ENCODE peak calls at places on chromosomes 7 and 10, in six cellular contexts. One of them, this sample, is unnamed.

GRCh38 chr10:131211556-131211955 is 100.0 kb downstream of the TCERG1L start:
- DNase-seq in HL-60: no peak
- DNase-seq in neural progenitor cell: no peak
- DNase-seq in RWPE2: no peak
- DNase-seq in psoas muscle: no peak
- DNase-seq in lower leg skin: no peak
- DNase-seq in this sample: no peak

GRCh38 chr10:12699258-12699700 is 302.2 kb downstream of the CCDC3 start:
- DNase-seq in HL-60: no peak
- DNase-seq in neural progenitor cell: no peak
- DNase-seq in RWPE2: no peak
- DNase-seq in psoas muscle: no peak
- DNase-seq in lower leg skin: no peak
- DNase-seq in this sample: no peak

GRCh38 chr7:32063614-32064013 is 6.6 kb downstream of the PDE1C start:
- DNase-seq in HL-60: no peak
- DNase-seq in neural progenitor cell: no peak
- DNase-seq in RWPE2: no peak
- DNase-seq in psoas muscle: no peak
- DNase-seq in lower leg skin: no peak
- DNase-seq in this sample: no peak

GRCh38 chr10:121655254-121656142 is 57.3 kb upstream of the FGFR2 start:
- DNase-seq in HL-60: no peak
- DNase-seq in neural progenitor cell: no peak
- DNase-seq in RWPE2: no peak
- DNase-seq in psoas muscle: no peak
- DNase-seq in lower leg skin: peak
- DNase-seq in this sample: no peak

GRCh38 chr7:132466367-132466766 is 109.9 kb downstream of the PLXNA4 start:
- DNase-seq in HL-60: no peak
- DNase-seq in neural progenitor cell: no peak
- DNase-seq in RWPE2: no peak
- DNase-seq in psoas muscle: no peak
- DNase-seq in lower leg skin: no peak
- DNase-seq in this sample: no peak

GRCh38 chr7:33773053-33773452 is 132.3 kb upstream of the BMPER start:
- DNase-seq in HL-60: no peak
- DNase-seq in neural progenitor cell: no peak
- DNase-seq in RWPE2: no peak
- DNase-seq in psoas muscle: no peak
- DNase-seq in lower leg skin: no peak
- DNase-seq in this sample: no peak

GRCh38 chr7:156836443-156836842 is 56.5 kb downstream of the LMBR1 start:
- DNase-seq in HL-60: no peak
- DNase-seq in neural progenitor cell: no peak
- DNase-seq in RWPE2: no peak
- DNase-seq in psoas muscle: no peak
- DNase-seq in lower leg skin: no peak
- DNase-seq in this sample: no peak

GRCh38 chr10:108014145-108014901 is 849.8 kb upstream of the SORCS1 start:
- DNase-seq in HL-60: no peak
- DNase-seq in neural progenitor cell: no peak
- DNase-seq in RWPE2: no peak
- DNase-seq in psoas muscle: no peak
- DNase-seq in lower leg skin: no peak
- DNase-seq in this sample: peak

GRCh38 chr7:157501576-157501975 is 164.8 kb downstream of the DNAJB6 start:
- DNase-seq in HL-60: no peak
- DNase-seq in neural progenitor cell: no peak
- DNase-seq in RWPE2: no peak
- DNase-seq in psoas muscle: no peak
- DNase-seq in lower leg skin: no peak
- DNase-seq in this sample: no peak

GRCh38 chr10:132750936-132751335 is 35.0 kb downstream of the NKX6-2 start:
- DNase-seq in HL-60: no peak
- DNase-seq in neural progenitor cell: no peak
- DNase-seq in RWPE2: no peak
- DNase-seq in psoas muscle: no peak
- DNase-seq in lower leg skin: no peak
- DNase-seq in this sample: no peak

GRCh38 chr7:119908948-119909347 is 364.0 kb upstream of the KCND2 start:
- DNase-seq in HL-60: no peak
- DNase-seq in neural progenitor cell: no peak
- DNase-seq in RWPE2: no peak
- DNase-seq in psoas muscle: no peak
- DNase-seq in lower leg skin: no peak
- DNase-seq in this sample: no peak

GRCh38 chr7:17026269-17026668 is 144.5 kb upstream of the AGR3 start:
- DNase-seq in HL-60: no peak
- DNase-seq in neural progenitor cell: no peak
- DNase-seq in RWPE2: no peak
- DNase-seq in psoas muscle: peak
- DNase-seq in lower leg skin: no peak
- DNase-seq in this sample: no peak

GRCh38 chr10:122777515-122778059 is 68.1 kb downstream of the CUZD1 start:
- DNase-seq in HL-60: no peak
- DNase-seq in neural progenitor cell: no peak
- DNase-seq in RWPE2: no peak
- DNase-seq in psoas muscle: no peak
- DNase-seq in lower leg skin: no peak
- DNase-seq in this sample: no peak

GRCh38 chr7:135238112-135238744 is 4.6 kb downstream of the STRA8 start:
- DNase-seq in HL-60: no peak
- DNase-seq in neural progenitor cell: no peak
- DNase-seq in RWPE2: no peak
- DNase-seq in psoas muscle: no peak
- DNase-seq in lower leg skin: peak
- DNase-seq in this sample: peak

GRCh38 chr7:24249266-24249665 is 34.7 kb upstream of the NPY start:
- DNase-seq in HL-60: no peak
- DNase-seq in neural progenitor cell: no peak
- DNase-seq in RWPE2: no peak
- DNase-seq in psoas muscle: no peak
- DNase-seq in lower leg skin: no peak
- DNase-seq in this sample: no peak

GRCh38 chr10:63206997-63207952 is 74.1 kb downstream of the NRBF2 start:
- DNase-seq in HL-60: peak
- DNase-seq in neural progenitor cell: no peak
- DNase-seq in RWPE2: no peak
- DNase-seq in psoas muscle: no peak
- DNase-seq in lower leg skin: peak
- DNase-seq in this sample: peak

GRCh38 chr10:99854860-99855259 is 72.4 kb downstream of the ABCC2 start:
- DNase-seq in HL-60: peak
- DNase-seq in neural progenitor cell: peak
- DNase-seq in RWPE2: no peak
- DNase-seq in psoas muscle: no peak
- DNase-seq in lower leg skin: no peak
- DNase-seq in this sample: peak

GRCh38 chr7:2939193-2939885 is 95.2 kb upstream of the GNA12 start:
- DNase-seq in HL-60: peak
- DNase-seq in neural progenitor cell: no peak
- DNase-seq in RWPE2: peak
- DNase-seq in psoas muscle: no peak
- DNase-seq in lower leg skin: no peak
- DNase-seq in this sample: no peak

GRCh38 chr10:3538291-3538849 is 246.6 kb downstream of the KLF6 start:
- DNase-seq in HL-60: no peak
- DNase-seq in neural progenitor cell: no peak
- DNase-seq in RWPE2: no peak
- DNase-seq in psoas muscle: no peak
- DNase-seq in lower leg skin: no peak
- DNase-seq in this sample: no peak

GRCh38 chr10:17062493-17063487 is 66.8 kb downstream of the CUBN start:
- DNase-seq in HL-60: no peak
- DNase-seq in neural progenitor cell: peak
- DNase-seq in RWPE2: peak
- DNase-seq in psoas muscle: peak
- DNase-seq in lower leg skin: peak
- DNase-seq in this sample: no peak

GRCh38 chr10:38032881-38033280 is 22.4 kb downstream of the ZNF33A start:
- DNase-seq in HL-60: no peak
- DNase-seq in neural progenitor cell: no peak
- DNase-seq in RWPE2: no peak
- DNase-seq in psoas muscle: no peak
- DNase-seq in lower leg skin: no peak
- DNase-seq in this sample: no peak

GRCh38 chr10:38025283-38025682 is 14.8 kb downstream of the ZNF33A start:
- DNase-seq in HL-60: peak
- DNase-seq in neural progenitor cell: no peak
- DNase-seq in RWPE2: no peak
- DNase-seq in psoas muscle: no peak
- DNase-seq in lower leg skin: no peak
- DNase-seq in this sample: peak

GRCh38 chr10:38027992-38028391 is 17.5 kb downstream of the ZNF33A start:
- DNase-seq in HL-60: no peak
- DNase-seq in neural progenitor cell: no peak
- DNase-seq in RWPE2: no peak
- DNase-seq in psoas muscle: no peak
- DNase-seq in lower leg skin: no peak
- DNase-seq in this sample: no peak
- TF ChIP-seq CTCF in HL-60: no peak
- TF ChIP-seq CTCF in neural progenitor cell: no peak
- TF ChIP-seq CTCF in RWPE2: no peak
- TF ChIP-seq CTCF in psoas muscle: no peak
- TF ChIP-seq CTCF in lower leg skin: no peak
- TF ChIP-seq CTCF in this sample: no peak

DNA sequence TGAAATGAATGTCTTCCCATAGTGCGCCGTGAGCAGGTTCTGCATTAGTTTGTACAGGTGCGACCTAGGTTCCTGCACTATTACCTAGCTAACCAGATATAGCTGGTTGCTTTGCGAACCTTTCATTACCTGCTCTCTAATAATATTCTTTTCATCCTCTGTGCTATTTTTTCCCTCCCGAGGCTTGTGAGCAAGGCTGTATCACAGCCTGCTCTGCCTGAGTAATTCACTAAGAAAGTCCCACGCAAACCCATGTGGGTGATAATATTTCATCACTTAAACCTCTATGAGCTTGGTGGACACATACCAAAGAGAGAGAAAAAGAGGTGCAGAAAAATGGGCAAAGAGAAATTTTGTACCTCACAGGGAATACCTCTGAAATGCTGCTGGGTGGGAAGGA is 8.4 kb downstream of the INHBA start:
- DNase-seq in HL-60: no peak
- DNase-seq in neural progenitor cell: no peak
- DNase-seq in RWPE2: no peak
- DNase-seq in psoas muscle: no peak
- DNase-seq in lower leg skin: no peak
- DNase-seq in this sample: no peak
- H3K4me3 ChIP-seq in HL-60: no peak
- H3K4me3 ChIP-seq in neural progenitor cell: no peak
- H3K4me3 ChIP-seq in RWPE2: no peak
- H3K4me3 ChIP-seq in psoas muscle: no peak
- H3K4me3 ChIP-seq in lower leg skin: no peak
- H3K4me3 ChIP-seq in this sample: no peak

DNA sequence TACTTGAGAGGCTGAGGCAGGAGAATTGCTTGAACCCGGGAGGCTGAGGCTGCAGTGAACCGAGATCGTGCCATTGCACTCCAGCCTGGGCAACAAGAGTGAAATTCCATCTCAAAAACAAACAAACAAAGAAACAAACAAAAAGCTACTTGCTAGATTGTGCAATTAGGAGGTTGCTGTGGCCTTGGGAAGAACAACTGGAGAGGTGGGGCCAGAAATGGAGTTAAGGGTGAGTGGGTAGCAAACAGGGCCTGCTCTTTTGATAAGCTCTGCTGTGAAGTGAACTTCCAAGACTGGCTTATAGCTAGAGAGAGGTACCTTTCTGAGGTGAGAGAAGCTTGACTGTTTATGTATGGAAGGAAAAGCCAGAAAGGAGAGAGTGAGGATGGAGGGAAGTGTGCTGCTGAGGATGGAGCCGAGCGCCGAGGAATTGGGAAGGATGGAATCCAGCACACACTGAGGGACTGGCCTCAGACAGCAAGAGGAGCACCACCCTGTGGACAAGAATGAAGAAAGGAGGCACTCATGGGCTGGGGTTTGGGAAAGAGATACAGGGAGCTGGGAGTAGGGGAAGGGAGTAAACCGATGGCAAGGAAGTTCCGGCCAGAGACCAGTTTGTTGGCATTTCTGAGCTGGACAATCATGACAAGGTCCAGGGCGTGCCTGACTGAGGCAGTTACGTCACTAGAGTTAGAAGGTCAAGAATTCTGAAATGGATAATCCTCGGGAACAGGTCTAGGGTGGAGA is 7.0 kb upstream of the RPEL1 start:
- DNase-seq in HL-60: peak
- DNase-seq in neural progenitor cell: peak
- DNase-seq in RWPE2: no peak
- DNase-seq in psoas muscle: no peak
- DNase-seq in lower leg skin: no peak
- DNase-seq in this sample: no peak
- TF ChIP-seq CTCF in HL-60: no peak
- TF ChIP-seq CTCF in neural progenitor cell: peak
- TF ChIP-seq CTCF in RWPE2: peak
- TF ChIP-seq CTCF in psoas muscle: peak
- TF ChIP-seq CTCF in lower leg skin: no peak
- TF ChIP-seq CTCF in this sample: no peak

GRCh38 chr7:80918909-80919721 is at the start of gene SEMA3C:
- DNase-seq in HL-60: peak
- DNase-seq in neural progenitor cell: peak
- DNase-seq in RWPE2: peak
- DNase-seq in psoas muscle: peak
- DNase-seq in lower leg skin: peak
- DNase-seq in this sample: no peak
- H3K4me3 ChIP-seq in HL-60: peak
- H3K4me3 ChIP-seq in neural progenitor cell: peak
- H3K4me3 ChIP-seq in RWPE2: peak
- H3K4me3 ChIP-seq in psoas muscle: peak
- H3K4me3 ChIP-seq in lower leg skin: peak
- H3K4me3 ChIP-seq in this sample: no peak

DNA sequence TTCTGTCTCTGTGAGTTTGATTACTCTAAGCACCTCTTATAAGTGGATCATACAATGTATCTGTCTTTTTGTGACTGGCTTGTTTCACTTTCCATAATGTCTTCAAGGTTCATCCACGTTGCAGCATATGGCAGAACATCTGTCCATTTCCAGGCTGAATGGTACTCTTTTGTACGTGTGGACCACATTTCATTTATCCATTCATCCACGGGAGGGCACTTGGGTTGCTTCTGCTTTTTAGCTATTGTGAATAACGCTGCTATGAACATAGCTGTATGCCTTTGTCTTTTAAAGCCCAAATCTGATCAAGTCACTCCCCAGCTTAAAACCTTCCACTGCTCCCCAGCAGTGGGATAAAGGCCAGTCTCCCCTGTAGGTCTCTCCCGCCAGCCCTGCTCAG is 31.5 kb downstream of the EGFR start:
- DNase-seq in HL-60: no peak
- DNase-seq in neural progenitor cell: no peak
- DNase-seq in RWPE2: no peak
- DNase-seq in psoas muscle: no peak
- DNase-seq in lower leg skin: no peak
- DNase-seq in this sample: peak
- TF ChIP-seq CTCF in HL-60: no peak
- TF ChIP-seq CTCF in neural progenitor cell: no peak
- TF ChIP-seq CTCF in RWPE2: no peak
- TF ChIP-seq CTCF in psoas muscle: no peak
- TF ChIP-seq CTCF in lower leg skin: no peak
- TF ChIP-seq CTCF in this sample: peak

GRCh38 chr7:44102846-44103565 is 1.1 kb upstream of the AEBP1 start:
- DNase-seq in HL-60: no peak
- DNase-seq in neural progenitor cell: no peak
- DNase-seq in RWPE2: no peak
- DNase-seq in psoas muscle: no peak
- DNase-seq in lower leg skin: no peak
- DNase-seq in this sample: no peak
- H3K4me3 ChIP-seq in HL-60: no peak
- H3K4me3 ChIP-seq in neural progenitor cell: no peak
- H3K4me3 ChIP-seq in RWPE2: no peak
- H3K4me3 ChIP-seq in psoas muscle: no peak
- H3K4me3 ChIP-seq in lower leg skin: no peak
- H3K4me3 ChIP-seq in this sample: no peak